ENCODE peak calls at places on chromosomes 5 and 9, in eight cellular contexts. X, E, M, O, R, T, V and G are unnamed samples.

GRCh38 chr9:69176446-69177135 is 2.5 kb downstream of the TJP2 start:
- DNase-seq in X (no peak), E (no peak), M (no peak), O (no peak), R (no peak), T (no peak), V (no peak), G (no peak)

GRCh38 chr5:16536246-16536645 is 70.6 kb upstream of the ZNF622 start:
- DNase-seq in X (no peak), E (no peak), M (peak), O (no peak), R (no peak), T (no peak), V (no peak), G (no peak)

GRCh38 chr5:142521706-142522105 is 164.2 kb downstream of the FGF1 start:
- DNase-seq in X (no peak), E (no peak), M (no peak), O (no peak), R (no peak), T (no peak), V (no peak), G (no peak)

GRCh38 chr5:53490747-53491146 is 10.3 kb downstream of the FST start:
- DNase-seq in X (no peak), E (no peak), M (no peak), O (no peak), R (no peak), T (no peak), V (no peak), G (no peak)

GRCh38 chr9:21825637-21826036 is 23.2 kb downstream of the MTAP start:
- DNase-seq in X (no peak), E (no peak), M (no peak), O (no peak), R (no peak), T (no peak), V (no peak), G (no peak)

GRCh38 chr5:178793156-178793555 is 62.7 kb upstream of the ZNF354A start:
- DNase-seq in X (no peak), E (peak), M (no peak), O (no peak), R (peak), T (no peak), V (no peak), G (no peak)

GRCh38 chr9:137315581-137316011 is 13.5 kb upstream of the NRARP start:
- DNase-seq in X (no peak), E (no peak), M (peak), O (no peak), R (peak), T (no peak), V (no peak), G (no peak)

GRCh38 chr9:130936285-130937117 is 2.5 kb downstream of the FIBCD1 start:
- DNase-seq in X (no peak), E (no peak), M (no peak), O (no peak), R (peak), T (no peak), V (no peak), G (no peak)

GRCh38 chr9:1005043-1005667 is 28.7 kb downstream of the DMRT3 start:
- DNase-seq in X (no peak), E (no peak), M (peak), O (no peak), R (peak), T (no peak), V (no peak), G (no peak)

GRCh38 chr5:57693488-57694305 is 211.1 kb upstream of the ACTBL2 start:
- DNase-seq in X (no peak), E (no peak), M (no peak), O (no peak), R (no peak), T (no peak), V (no peak), G (no peak)

GRCh38 chr9:130766031-130766903 is 68.8 kb upstream of the ABL1 start:
- DNase-seq in X (no peak), E (no peak), M (no peak), O (no peak), R (no peak), T (peak), V (no peak), G (no peak)

GRCh38 chr9:92704528-92704927 is 34.6 kb upstream of the IPPK start:
- DNase-seq in X (no peak), E (no peak), M (no peak), O (no peak), R (no peak), T (no peak), V (no peak), G (no peak)

GRCh38 chr9:131416509-131416908 is 22.6 kb downstream of the PRRC2B start:
- DNase-seq in X (no peak), E (no peak), M (no peak), O (no peak), R (no peak), T (no peak), V (no peak), G (no peak)

GRCh38 chr9:135339378-135339973 is 140.1 kb upstream of the PPP1R26 start:
- DNase-seq in X (no peak), E (no peak), M (peak), O (no peak), R (peak), T (peak), V (peak), G (no peak)

GRCh38 chr5:9115093-9115492 is 430.8 kb downstream of the SEMA5A start:
- DNase-seq in X (no peak), E (no peak), M (no peak), O (no peak), R (no peak), T (no peak), V (no peak), G (no peak)

GRCh38 chr5:80654054-80654390 is 430 bp upstream of the MSH3 start:
- DNase-seq in X (no peak), E (peak), M (peak), O (no peak), R (peak), T (peak), V (no peak), G (no peak)

GRCh38 chr5:144198386-144198785 is 27.7 kb downstream of the KCTD16 start:
- DNase-seq in X (no peak), E (no peak), M (no peak), O (no peak), R (no peak), T (no peak), V (no peak), G (no peak)